ENCODE peak calls at places on chromosomes 3 and 15, in seven cellular contexts. Q is IMR-90, W is heart right ventricle, S is pancreas, Y is left lung, K is uterus, E is heart left ventricle. J is an unnamed sample.

GRCh38 chr15:52749250-52749649 is 40.9 kb downstream of the ONECUT1 start:
- DNase-seq in Q (no peak), W (no peak), S (no peak), Y (no peak), K (no peak), E (no peak), J (no peak)

GRCh38 chr3:169454823-169455222 is 208.7 kb downstream of the MECOM start:
- DNase-seq in Q (peak; percentile 59), W (no peak), S (no peak), Y (no peak), K (no peak), E (no peak), J (no peak)

GRCh38 chr15:71152542-71152941 is 37.3 kb downstream of the THSD4 start:
- DNase-seq in Q (no peak), W (no peak), S (no peak), Y (no peak), K (no peak), E (no peak), J (no peak)

GRCh38 chr3:141491081-141491480 is 4.3 kb downstream of the RASA2 start:
- DNase-seq in Q (no peak), W (no peak), S (no peak), Y (no peak), K (no peak), E (no peak), J (no peak)

GRCh38 chr3:172071780-172072179 is 32.4 kb downstream of the FNDC3B start:
- DNase-seq in Q (no peak), W (no peak), S (no peak), Y (no peak), K (no peak), E (no peak), J (no peak)

GRCh38 chr3:65170357-65171090 is 482.7 kb upstream of the ADAMTS9 start:
- DNase-seq in Q (peak; percentile 85), W (peak; percentile 81), S (peak; percentile 49), Y (peak; percentile 54), K (peak; percentile 87), E (peak; percentile 95), J (peak; percentile 43)

GRCh38 chr3:146308682-146309081 is 57.8 kb upstream of the PLSCR4 start:
- DNase-seq in Q (peak; percentile 85), W (no peak), S (no peak), Y (no peak), K (no peak), E (no peak), J (no peak)

GRCh38 chr3:154745122-154745521 is 315.1 kb upstream of the GPR149 start:
- DNase-seq in Q (no peak), W (no peak), S (no peak), Y (no peak), K (no peak), E (no peak), J (no peak)

GRCh38 chr3:126911162-126912026 is 71.5 kb upstream of the PLXNA1 start:
- DNase-seq in Q (peak; percentile 90), W (no peak), S (peak; percentile 47), Y (no peak), K (peak; percentile 45), E (peak; percentile 65), J (no peak)

GRCh38 chr15:58632789-58633188 is 116.7 kb downstream of the ADAM10 start:
- DNase-seq in Q (peak; percentile 46), W (no peak), S (no peak), Y (no peak), K (no peak), E (no peak), J (no peak)

GRCh38 chr3:31009881-31010280 is 115.4 kb upstream of the GADL1 start:
- DNase-seq in Q (no peak), W (no peak), S (no peak), Y (no peak), K (no peak), E (no peak), J (no peak)

GRCh38 chr3:88573472-88573871 is 423.7 kb downstream of the C3orf38 start:
- DNase-seq in Q (no peak), W (no peak), S (no peak), Y (no peak), K (no peak), E (no peak), J (no peak)

GRCh38 chr3:71389911-71390573 is 193.5 kb downstream of the FOXP1 start:
- DNase-seq in Q (peak; percentile 65), W (peak; percentile 28), S (peak; percentile 71), Y (no peak), K (peak; percentile 32), E (peak; percentile 54), J (peak; percentile 34)

GRCh38 chr3:50487181-50487580 is 16.3 kb downstream of the CACNA2D2 start:
- DNase-seq in Q (no peak), W (no peak), S (no peak), Y (no peak), K (no peak), E (no peak), J (no peak)

GRCh38 chr3:52441772-52442332 is 3.1 kb downstream of the SEMA3G start:
- DNase-seq in Q (no peak), W (no peak), S (no peak), Y (peak; percentile 67), K (no peak), E (peak; percentile 26), J (no peak)

GRCh38 chr3:39592306-39592705 is 124.8 kb downstream of the MOBP start:
- DNase-seq in Q (no peak), W (no peak), S (no peak), Y (no peak), K (no peak), E (no peak), J (no peak)

GRCh38 chr3:196323016-196323415 is 5.0 kb upstream of the DYNLT2B start:
- DNase-seq in Q (no peak), W (no peak), S (no peak), Y (no peak), K (no peak), E (no peak), J (no peak)

GRCh38 chr3:196321162-196321561 is 3.1 kb upstream of the DYNLT2B start:
- DNase-seq in Q (no peak), W (no peak), S (no peak), Y (no peak), K (no peak), E (no peak), J (no peak)

GRCh38 chr3:196326936-196327335 is 8.9 kb upstream of the DYNLT2B start:
- DNase-seq in Q (no peak), W (no peak), S (no peak), Y (no peak), K (no peak), E (no peak), J (no peak)

GRCh38 chr3:196320110-196320509 is 2.1 kb upstream of the DYNLT2B start:
- DNase-seq in Q (no peak), W (no peak), S (no peak), Y (no peak), K (no peak), E (no peak), J (no peak)

DNA sequence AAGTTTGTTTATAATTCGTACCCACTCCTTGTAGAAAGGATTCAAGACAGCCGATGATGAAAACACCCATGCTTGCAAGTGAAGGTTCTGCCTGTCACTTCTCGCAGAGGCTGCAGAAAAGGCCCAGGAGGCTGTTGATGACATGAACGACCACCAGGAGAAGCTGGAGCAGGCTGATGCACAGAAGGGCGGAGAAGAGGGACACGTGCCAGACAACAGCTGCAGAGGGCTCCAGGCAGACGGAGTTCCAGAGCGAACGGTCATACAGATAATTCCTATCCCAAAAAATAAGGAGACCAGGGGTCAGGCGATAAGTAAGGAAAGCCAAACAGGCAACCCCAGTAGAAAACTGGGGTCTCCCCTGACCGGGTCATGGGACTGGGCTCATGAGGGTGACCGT is 5.7 kb upstream of the DYNLT2B start:
- DNase-seq in Q (peak; percentile 47), W (no peak), S (no peak), Y (no peak), K (no peak), E (no peak), J (no peak)
- TF ChIP-seq CTCF in Q (peak; percentile 29), W (no peak), S (no peak), Y (no peak), K (no peak), E (no peak), J (no peak)

DNA sequence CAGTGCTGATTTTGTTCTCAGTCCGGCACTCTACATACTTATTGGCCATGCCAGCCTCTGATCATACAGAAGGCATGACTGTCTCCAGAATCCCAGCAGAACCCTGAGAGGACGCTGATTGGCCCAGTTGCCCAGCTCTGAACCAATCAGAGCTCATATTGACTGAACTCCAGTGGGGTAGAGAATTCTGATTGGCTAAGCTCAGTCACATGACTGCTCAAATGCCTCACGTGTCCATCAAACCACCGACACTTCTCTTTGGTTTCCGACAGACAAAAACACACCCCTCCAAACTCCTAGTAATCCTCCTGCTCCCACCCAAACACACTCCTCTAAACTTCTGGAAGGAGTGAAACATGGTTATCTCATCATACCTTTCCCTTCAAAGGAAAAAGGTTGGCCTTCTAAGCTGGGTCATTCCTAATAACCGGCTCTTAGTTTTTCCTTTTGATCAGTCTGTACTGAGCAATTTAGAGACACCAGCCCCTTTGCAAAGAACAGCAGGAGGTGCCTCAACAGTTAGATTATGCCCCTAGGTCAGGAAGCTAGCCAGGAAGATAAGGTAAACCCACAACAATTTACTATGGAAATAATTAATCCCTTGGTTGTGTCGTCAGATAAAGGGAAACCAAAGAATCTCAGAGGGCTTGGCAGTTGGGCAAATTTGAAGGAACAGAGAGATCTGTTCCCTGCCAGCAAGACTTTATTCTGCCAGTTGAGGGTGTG is 187.8 kb downstream of the TLE3 start:
- DNase-seq in Q (no peak), W (no peak), S (no peak), Y (no peak), K (no peak), E (no peak), J (no peak)
- H3K27ac ChIP-seq in Q (no peak overlapping the region), W (no peak overlapping the region), S (no peak overlapping the region), Y (no peak overlapping the region), K (no peak overlapping the region), E (no peak overlapping the region), J (no peak overlapping the region)

DNA sequence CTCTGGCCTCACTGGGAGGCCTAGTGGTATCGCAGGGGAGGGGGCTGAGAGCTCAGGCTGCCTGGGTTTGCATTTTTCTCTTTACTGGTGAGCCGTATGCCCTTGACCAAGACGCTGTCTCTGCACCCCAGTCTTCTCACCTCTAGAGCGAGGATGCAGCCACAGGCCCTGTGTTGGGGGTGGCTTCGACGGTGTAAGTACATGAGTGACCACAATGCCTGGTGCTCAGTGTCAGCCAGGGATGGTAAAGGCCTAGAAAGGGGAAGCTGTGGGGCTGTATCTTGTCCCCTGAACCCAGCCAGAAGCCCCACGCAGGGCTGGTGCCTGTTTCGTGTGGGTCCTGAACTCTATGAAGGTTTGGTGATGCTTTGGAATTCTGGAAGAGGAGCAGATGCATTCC is 19.8 kb downstream of the SYNM start:
- DNase-seq in Q (no peak), W (no peak), S (no peak), Y (no peak), K (no peak), E (no peak), J (peak; percentile 20)
- H3K4me3 ChIP-seq in Q (no peak overlapping the region), W (no peak overlapping the region), S (no peak overlapping the region), Y (no peak overlapping the region), K (no peak overlapping the region), E (no peak overlapping the region), J (no peak overlapping the region)

DNA sequence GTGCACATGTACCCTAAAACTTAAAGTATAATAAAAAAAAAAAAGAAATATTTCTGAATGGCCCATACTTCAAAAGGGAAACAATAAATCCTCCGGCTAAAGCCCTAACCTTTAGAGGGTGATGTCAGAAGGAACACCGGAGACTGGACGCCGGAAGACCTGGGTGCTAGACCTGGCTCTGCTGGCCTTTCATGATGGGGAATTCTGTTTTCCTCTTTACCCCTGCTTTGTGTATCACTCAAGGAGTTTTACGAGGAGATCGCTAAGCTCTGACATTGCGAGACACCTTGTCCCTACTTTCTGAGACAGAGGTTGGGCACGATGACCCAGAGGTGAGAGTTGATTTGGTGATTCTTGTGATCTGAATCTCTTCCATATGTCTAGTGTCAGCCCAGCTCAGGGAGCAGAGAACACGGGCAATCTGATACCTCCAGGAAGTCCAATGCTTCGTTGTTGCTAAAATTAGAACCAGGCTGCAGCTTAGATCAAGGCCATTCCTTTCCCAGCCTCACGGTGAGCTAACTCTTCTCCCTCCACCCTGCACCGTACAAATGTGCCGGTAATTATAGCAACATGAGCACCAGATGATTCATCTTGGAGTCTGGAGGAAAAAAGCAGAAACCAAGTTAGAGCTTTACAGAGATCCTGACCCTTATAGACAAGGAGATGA is 42.0 kb upstream of the CFAP161 start:
- DNase-seq in Q (peak; percentile 97), W (no peak), S (peak; percentile 73), Y (no peak), K (peak; percentile 72), E (peak; percentile 68), J (no peak)
- TF ChIP-seq CTCF in Q (no peak), W (no peak), S (no peak), Y (no peak), K (no peak), E (no peak), J (no peak)